ENCODE peak calls at places on chromosomes 2 and 18, in five cellular contexts. O is NB4; K is activated naive CD4-positive, alpha-beta T cell treated with anti-CD3 and anti-CD28 coated beads, Interleukin-2, amount 50 U/mL, for 72 hours; Z is GF-D8; A is T1000. L is an unnamed sample.
A peak's percentile ranks its signal among the peaks of the same experiment; 100 is the strongest.

GRCh38 chr2:86598966-86599365 is 24.7 kb downstream of the RNF103 start:
- DNase-seq in O (no peak), K (no peak), Z (no peak), A (no peak), L (no peak)

GRCh38 chr18:63290456-63291200 is 28.9 kb downstream of the BCL2 start:
- DNase-seq in O (no peak), K (no peak), Z (no peak), A (no peak), L (no peak)

GRCh38 chr2:65957886-65958285 is 477.0 kb upstream of the MEIS1 start:
- DNase-seq in O (no peak), K (no peak), Z (no peak), A (no peak), L (no peak)

GRCh38 chr2:73238149-73238548 is 4.0 kb downstream of the CCT7 start:
- DNase-seq in O (no peak), K (no peak), Z (no peak), A (no peak), L (no peak)

GRCh38 chr18:3593381-3593903 is 143.5 kb downstream of the TGIF1 start:
- DNase-seq in O (peak; percentile 63), K (no peak), Z (no peak), A (no peak), L (no peak)

GRCh38 chr2:200913654-200914053 is 24.5 kb downstream of the NIF3L1 start:
- DNase-seq in O (no peak), K (no peak), Z (no peak), A (no peak), L (no peak)

GRCh38 chr2:50658883-50659282 is 373.0 kb downstream of the NRXN1 start:
- DNase-seq in O (no peak), K (no peak), Z (no peak), A (peak; percentile 44), L (no peak)

GRCh38 chr2:120820263-120820884 is 84.7 kb downstream of the GLI2 start:
- DNase-seq in O (no peak), K (no peak), Z (no peak), A (peak; percentile 30), L (no peak)

GRCh38 chr2:140416577-140416976 is 1636.4 kb upstream of the NXPH2 start:
- DNase-seq in O (no peak), K (no peak), Z (no peak), A (no peak), L (no peak)

GRCh38 chr2:85806358-85807118 is 52.7 kb downstream of the ATOH8 start:
- DNase-seq in O (peak; percentile 53), K (no peak), Z (no peak), A (no peak), L (peak; percentile 59)

GRCh38 chr2:72999729-73000725 is 71.5 kb downstream of the SFXN5 start:
- DNase-seq in O (no peak), K (no peak), Z (no peak), A (peak; percentile 25), L (no peak)

GRCh38 chr2:109292377-109292776 is 163.4 kb downstream of the SH3RF3 start:
- DNase-seq in O (no peak), K (no peak), Z (no peak), A (no peak), L (no peak)

GRCh38 chr18:40582105-40582504 is 1372.9 kb upstream of the PIK3C3 start:
- DNase-seq in O (no peak), K (no peak), Z (no peak), A (no peak), L (no peak)

GRCh38 chr2:30446602-30447148 is 371 bp upstream of the LCLAT1 start:
- DNase-seq in O (peak; percentile 29), K (peak; percentile 9), Z (peak; percentile 11), A (no peak), L (no peak)

GRCh38 chr18:13165636-13166423 is 52.7 kb upstream of the LDLRAD4 start:
- DNase-seq in O (no peak), K (no peak), Z (no peak), A (no peak), L (no peak)

GRCh38 chr2:114316532-114317300 is 125.7 kb upstream of the DPP10 start:
- DNase-seq in O (no peak), K (no peak), Z (no peak), A (no peak), L (no peak)

GRCh38 chr2:212536385-212537310 is 2.0 kb downstream of the ERBB4 start:
- DNase-seq in O (no peak), K (no peak), Z (no peak), A (no peak), L (no peak)

GRCh38 chr2:37323770-37324535 is 680 bp downstream of the PRKD3 start:
- DNase-seq in O (peak; percentile 67), K (peak; percentile 35), Z (no peak), A (no peak), L (no peak)

GRCh38 chr2:191521608-191522208 is 156.2 kb upstream of the NABP1 start:
- DNase-seq in O (peak; percentile 42), K (no peak), Z (no peak), A (no peak), L (no peak)

GRCh38 chr2:129929321-129930290 is 49.9 kb upstream of the RAB6C start:
- DNase-seq in O (no peak), K (no peak), Z (no peak), A (no peak), L (no peak)

GRCh38 chr18:75592527-75592926 is 165.0 kb upstream of the SMIM21 start:
- DNase-seq in O (no peak), K (no peak), Z (peak; percentile 3), A (no peak), L (no peak)

GRCh38 chr18:24677011-24677410 is 216.6 kb downstream of the HRH4 start:
- DNase-seq in O (no peak), K (no peak), Z (no peak), A (no peak), L (no peak)

GRCh38 chr2:102262218-102263129 is 48.9 kb upstream of the IL1RL1 start:
- DNase-seq in O (no peak), K (no peak), Z (no peak), A (no peak), L (peak; percentile 70)

GRCh38 chr2:241376808-241377207 is 20.7 kb downstream of the FARP2 start:
- DNase-seq in O (no peak), K (no peak), Z (no peak), A (no peak), L (no peak)

GRCh38 chr18:45505497-45506206 is 109.6 kb upstream of the SLC14A2 start:
- DNase-seq in O (no peak), K (no peak), Z (no peak), A (no peak), L (no peak)

GRCh38 chr18:10495936-10496335 is 29.9 kb upstream of the NAPG start:
- DNase-seq in O (no peak), K (no peak), Z (no peak), A (no peak), L (no peak)

GRCh38 chr2:120703330-120703994 is 32.2 kb upstream of the GLI2 start:
- DNase-seq in O (peak; percentile 30), K (no peak), Z (no peak), A (no peak), L (no peak)

GRCh38 chr2:241399941-241400922 is 44.1 kb downstream of the FARP2 start:
- DNase-seq in O (no peak), K (no peak), Z (no peak), A (no peak), L (no peak)

GRCh38 chr2:73776869-73777519 is 2.9 kb downstream of the DUSP11 start:
- DNase-seq in O (no peak), K (no peak), Z (no peak), A (no peak), L (no peak)

GRCh38 chr2:230908595-230909191 is 16.3 kb downstream of the GPR55 start:
- DNase-seq in O (peak; percentile 99), K (peak; percentile 44), Z (peak; percentile 80), A (peak; percentile 82), L (peak; percentile 79)

GRCh38 chr2:39938035-39938835 is 159.2 kb upstream of the THUMPD2 start:
- DNase-seq in O (no peak), K (no peak), Z (no peak), A (no peak), L (no peak)

GRCh38 chr2:75007819-75008218 is 49.4 kb downstream of the POLE4 start:
- DNase-seq in O (no peak), K (no peak), Z (no peak), A (no peak), L (no peak)

GRCh38 chr2:48017136-48017535 is 110.8 kb upstream of the FBXO11 start:
- DNase-seq in O (no peak), K (no peak), Z (no peak), A (no peak), L (no peak)

GRCh38 chr18:46104128-46104911 is at the start of gene HAUS1:
- DNase-seq in O (peak; percentile 91), K (peak; percentile 78), Z (peak; percentile 91), A (peak; percentile 49), L (peak; percentile 76)

L was measured in MV-4-11.